ENCODE peak calls at places on chromosomes 3 and 15, in ten cellular contexts. H is AG10803, L is left ventricle myocardium inferior, F is adrenal gland, C is K562, P is progenitor cell of endocrine pancreas, Z is GM12865, G is heart right ventricle, D is heart left ventricle, K is GM13977. Q is an unnamed sample.

GRCh38 chr15:92011611-92012367 is 158.3 kb downstream of the SLCO3A1 start:
- DNase-seq in H (peak), L (no peak), F (peak), C (no peak), P (no peak), Z (no peak), G (no peak), D (peak), K (no peak), Q (no peak)

GRCh38 chr3:152629363-152630122 is 205.4 kb upstream of the P2RY1 start:
- DNase-seq in H (no peak), L (no peak), F (no peak), C (no peak), P (no peak), Z (no peak), G (no peak), D (no peak), K (no peak), Q (no peak)

GRCh38 chr15:40878785-40879184 is 4.8 kb upstream of the RHOV start:
- DNase-seq in H (no peak), L (no peak), F (no peak), C (peak), P (no peak), Z (peak), G (no peak), D (no peak), K (peak), Q (no peak)

GRCh38 chr3:68893600-68894239 is 38.6 kb downstream of the TAFA4 start:
- DNase-seq in H (peak), L (no peak), F (no peak), C (peak), P (no peak), Z (peak), G (no peak), D (no peak), K (peak), Q (no peak)

GRCh38 chr15:59169337-59169736 is 37.3 kb upstream of the LDHAL6B start:
- DNase-seq in H (peak), L (no peak), F (no peak), C (no peak), P (no peak), Z (no peak), G (no peak), D (no peak), K (no peak), Q (no peak)

GRCh38 chr15:85624241-85624855 is 170.4 kb downstream of the KLHL25 start:
- DNase-seq in H (peak), L (no peak), F (no peak), C (no peak), P (no peak), Z (no peak), G (peak), D (no peak), K (no peak), Q (no peak)

GRCh38 chr3:180870008-180870733 is 42.3 kb upstream of the FXR1 start:
- DNase-seq in H (peak), L (peak), F (peak), C (peak), P (no peak), Z (no peak), G (peak), D (peak), K (no peak), Q (peak)

GRCh38 chr3:140343709-140344417 is 334.0 kb upstream of the TRIM42 start:
- DNase-seq in H (no peak), L (no peak), F (no peak), C (no peak), P (no peak), Z (no peak), G (no peak), D (no peak), K (no peak), Q (no peak)

GRCh38 chr3:78974181-78974770 is 793.5 kb downstream of the ROBO1 start:
- DNase-seq in H (peak), L (no peak), F (no peak), C (no peak), P (no peak), Z (no peak), G (no peak), D (no peak), K (no peak), Q (no peak)

GRCh38 chr3:48715179-48715800 is 1.7 kb downstream of the IP6K2 start:
- DNase-seq in H (peak), L (no peak), F (peak), C (no peak), P (no peak), Z (no peak), G (no peak), D (no peak), K (no peak), Q (peak)

DNA sequence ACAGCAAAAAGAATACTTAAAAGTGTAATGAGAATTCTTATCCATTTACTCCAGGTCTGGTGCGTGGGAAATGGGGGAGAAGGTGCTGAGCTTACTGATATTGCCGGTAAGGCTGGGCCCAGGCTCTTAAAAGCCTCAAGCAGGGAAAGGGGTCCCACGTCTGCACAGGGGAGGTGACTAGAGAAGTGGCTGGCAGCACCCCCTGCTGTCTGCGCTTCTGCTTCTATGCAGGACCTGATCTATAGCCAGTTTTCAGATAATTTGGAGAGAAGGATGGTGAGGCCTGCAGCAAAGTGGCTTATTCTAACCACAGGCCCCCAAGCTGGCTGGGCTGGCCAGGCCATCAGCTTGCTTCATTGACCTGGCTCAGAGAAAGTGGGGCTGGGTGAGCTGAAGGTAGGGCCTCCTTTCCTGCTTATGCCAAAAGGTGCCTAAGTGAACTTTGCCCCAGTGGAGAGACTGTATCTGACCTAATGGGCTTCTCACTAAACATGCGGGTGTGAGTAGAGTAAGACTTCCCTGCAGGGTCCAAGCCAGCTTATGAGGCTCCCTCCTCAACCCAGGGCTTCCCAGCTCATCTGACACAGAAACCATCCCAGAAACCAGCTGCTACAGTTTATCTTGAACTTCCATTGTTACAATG is 30.9 kb upstream of the ATP1B3 start:
- DNase-seq in H (no peak), L (no peak), F (no peak), C (no peak), P (no peak), Z (peak), G (no peak), D (no peak), K (no peak), Q (peak)
- TF ChIP-seq CTCF in H (no peak), L (no peak), F (no peak), C (peak), P (peak), Z (no peak), G (no peak), D (no peak), K (no peak), Q (peak)

GRCh38 chr3:53328750-53329149 is 18.6 kb downstream of the DCP1A start:
- DNase-seq in H (no peak), L (no peak), F (peak), C (no peak), P (no peak), Z (no peak), G (no peak), D (no peak), K (no peak), Q (no peak)

GRCh38 chr3:53337167-53337940 is 10.0 kb downstream of the DCP1A start:
- DNase-seq in H (no peak), L (no peak), F (no peak), C (no peak), P (no peak), Z (no peak), G (no peak), D (no peak), K (no peak), Q (no peak)

GRCh38 chr3:53331871-53332270 is 15.5 kb downstream of the DCP1A start:
- DNase-seq in H (no peak), L (no peak), F (no peak), C (no peak), P (no peak), Z (no peak), G (no peak), D (no peak), K (no peak), Q (no peak)

GRCh38 chr3:53329933-53330332 is 17.4 kb downstream of the DCP1A start:
- DNase-seq in H (no peak), L (no peak), F (no peak), C (no peak), P (no peak), Z (no peak), G (no peak), D (no peak), K (no peak), Q (no peak)

GRCh38 chr3:53334742-53335141 is 12.6 kb downstream of the DCP1A start:
- DNase-seq in H (no peak), L (no peak), F (no peak), C (no peak), P (no peak), Z (no peak), G (no peak), D (no peak), K (no peak), Q (no peak)
- TF ChIP-seq CTCF in H (no peak), L (no peak), F (no peak), C (no peak), P (no peak), Z (no peak), G (no peak), D (no peak), K (no peak), Q (no peak)

GRCh38 chr3:23809294-23809693 is 3.5 kb downstream of the UBE2E1 start:
- DNase-seq in H (no peak), L (no peak), F (no peak), C (no peak), P (no peak), Z (peak), G (no peak), D (no peak), K (peak), Q (no peak)

GRCh38 chr3:23811919-23812318 is 6.2 kb downstream of the UBE2E1 start:
- DNase-seq in H (no peak), L (no peak), F (no peak), C (no peak), P (no peak), Z (peak), G (no peak), D (no peak), K (peak), Q (no peak)

GRCh38 chr3:23809840-23810341 is 4.1 kb downstream of the UBE2E1 start:
- DNase-seq in H (no peak), L (no peak), F (no peak), C (no peak), P (no peak), Z (peak), G (no peak), D (no peak), K (peak), Q (no peak)

GRCh38 chr3:23811117-23811487 is 5.3 kb downstream of the UBE2E1 start:
- DNase-seq in H (peak), L (no peak), F (no peak), C (no peak), P (no peak), Z (peak), G (no peak), D (no peak), K (peak), Q (no peak)

DNA sequence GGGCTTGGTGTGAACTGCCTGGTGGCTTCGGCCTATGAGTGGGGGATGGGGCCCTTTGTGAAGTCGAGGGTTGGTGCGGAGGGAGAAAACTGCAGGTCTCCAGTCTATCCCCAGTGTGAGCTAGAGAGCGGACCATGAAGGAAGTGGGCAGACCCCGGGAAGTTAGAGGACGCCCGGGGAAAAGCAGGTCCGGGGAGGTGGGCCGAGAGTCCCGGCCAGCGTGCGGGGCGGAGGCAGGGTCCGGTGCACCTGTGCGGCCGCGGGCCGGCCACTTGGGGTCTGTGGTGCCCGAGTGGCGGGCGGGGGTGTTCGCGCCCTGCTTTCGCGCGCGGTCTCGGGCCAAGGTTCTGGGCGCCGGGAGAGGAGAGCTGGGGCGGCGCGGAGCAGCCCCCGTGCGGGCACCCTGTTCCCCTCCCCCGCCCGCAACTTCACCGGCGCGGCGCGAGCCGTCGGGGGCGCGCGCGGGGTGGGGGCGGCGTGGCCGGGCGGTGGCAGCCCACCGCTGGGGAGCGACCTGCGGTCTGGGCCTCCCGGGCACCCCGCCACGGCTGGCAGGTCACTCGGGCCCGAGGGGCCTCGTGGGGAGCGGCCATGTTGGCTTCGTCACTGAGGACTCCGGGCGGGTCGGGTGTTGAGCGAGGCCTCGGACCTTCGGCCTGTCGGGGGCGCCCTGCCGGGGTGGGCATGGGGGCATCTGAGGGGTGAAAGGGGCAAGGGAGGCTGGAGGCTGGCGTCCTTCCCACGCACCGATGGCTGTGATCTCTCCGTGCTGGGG is 4.8 kb downstream of the UBE2E1 start:
- DNase-seq in H (peak), L (peak), F (peak), C (peak), P (peak), Z (peak), G (peak), D (peak), K (peak), Q (peak)
- TF ChIP-seq CTCF in H (no peak), L (peak), F (no peak), C (no peak), P (peak), Z (peak), G (no peak), D (no peak), K (peak), Q (no peak)

GRCh38 chr3:52013802-52014598 is 18.3 kb upstream of the RPL29 start:
- DNase-seq in H (no peak), L (no peak), F (no peak), C (no peak), P (no peak), Z (no peak), G (no peak), D (no peak), K (no peak), Q (no peak)

GRCh38 chr3:52015431-52016256 is 19.9 kb upstream of the RPL29 start:
- DNase-seq in H (no peak), L (no peak), F (no peak), C (no peak), P (no peak), Z (no peak), G (no peak), D (no peak), K (no peak), Q (no peak)

GRCh38 chr3:52017467-52018065 is 21.9 kb upstream of the RPL29 start:
- DNase-seq in H (no peak), L (no peak), F (no peak), C (no peak), P (no peak), Z (no peak), G (no peak), D (no peak), K (no peak), Q (no peak)

GRCh38 chr3:52012699-52013098 is 17.0 kb upstream of the RPL29 start:
- DNase-seq in H (no peak), L (no peak), F (no peak), C (no peak), P (no peak), Z (no peak), G (no peak), D (no peak), K (no peak), Q (no peak)

DNA sequence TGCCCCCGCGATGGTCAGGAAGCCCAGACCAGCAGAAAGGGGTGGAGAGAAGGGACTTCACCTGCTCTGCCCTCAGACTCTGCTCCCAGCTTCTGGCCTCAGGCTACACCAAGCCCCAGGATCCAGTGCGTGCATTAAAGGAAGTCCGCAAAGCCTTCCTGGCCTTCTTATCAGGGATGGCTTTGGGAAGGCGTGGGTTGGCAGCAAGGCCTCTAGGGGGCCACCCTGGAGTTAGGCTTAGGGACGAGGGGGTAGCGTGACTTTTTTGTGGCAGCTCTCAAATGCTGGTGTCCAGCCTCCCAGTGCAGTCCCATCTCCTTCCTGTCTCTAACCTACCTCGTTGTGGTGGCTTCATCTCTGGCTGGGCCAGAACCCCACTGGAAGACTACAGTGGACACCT is 18.9 kb upstream of the RPL29 start:
- DNase-seq in H (no peak), L (no peak), F (no peak), C (peak), P (no peak), Z (no peak), G (no peak), D (no peak), K (no peak), Q (peak)
- TF ChIP-seq CTCF in H (peak), L (no peak), F (peak), C (peak), P (peak), Z (peak), G (no peak), D (no peak), K (no peak), Q (peak)